ENCODE peak calls at places on chromosome 22, in four cellular contexts. One of them, this sample, is unnamed.

GRCh38 chr22:50218996-50219727 is 18.4 kb downstream of the SELENOO start:
- ATAC-seq in pancreas: peak; percentile 78
- ATAC-seq in left lobe of liver: peak; percentile 74
- ATAC-seq in activated naive CD8-positive, alpha-beta T cell treated with anti-CD3 and anti-CD28 coated beads, Interleukin-2, amount 10 ng/mL, durations not matched to agents 7 days and 5 days: no peak
- ATAC-seq in this sample: peak; percentile 84

GRCh38 chr22:23777776-23778575 is 5.3 kb downstream of the MMP11 start:
- ATAC-seq in pancreas: no peak
- ATAC-seq in left lobe of liver: no peak
- ATAC-seq in activated naive CD8-positive, alpha-beta T cell treated with anti-CD3 and anti-CD28 coated beads, Interleukin-2, amount 10 ng/mL, durations not matched to agents 7 days and 5 days: no peak
- ATAC-seq in this sample: peak; percentile 37

GRCh38 chr22:50562523-50563409 is at the start of gene SYCE3:
- ATAC-seq in pancreas: peak; percentile 98
- ATAC-seq in left lobe of liver: peak; percentile 93
- ATAC-seq in activated naive CD8-positive, alpha-beta T cell treated with anti-CD3 and anti-CD28 coated beads, Interleukin-2, amount 10 ng/mL, durations not matched to agents 7 days and 5 days: peak; percentile 92
- ATAC-seq in this sample: peak; percentile 96

GRCh38 chr22:47772864-47773263 is 1010.4 kb downstream of the TBC1D22A start:
- ATAC-seq in pancreas: no peak
- ATAC-seq in left lobe of liver: no peak
- ATAC-seq in activated naive CD8-positive, alpha-beta T cell treated with anti-CD3 and anti-CD28 coated beads, Interleukin-2, amount 10 ng/mL, durations not matched to agents 7 days and 5 days: no peak
- ATAC-seq in this sample: no peak

GRCh38 chr22:30347255-30347892 is 9.3 kb downstream of the SF3A1 start:
- ATAC-seq in pancreas: no peak
- ATAC-seq in left lobe of liver: no peak
- ATAC-seq in activated naive CD8-positive, alpha-beta T cell treated with anti-CD3 and anti-CD28 coated beads, Interleukin-2, amount 10 ng/mL, durations not matched to agents 7 days and 5 days: no peak
- ATAC-seq in this sample: no peak

GRCh38 chr22:19058713-19059451 is 63.3 kb downstream of the DGCR2 start:
- ATAC-seq in pancreas: peak; percentile 70
- ATAC-seq in left lobe of liver: peak; percentile 44
- ATAC-seq in activated naive CD8-positive, alpha-beta T cell treated with anti-CD3 and anti-CD28 coated beads, Interleukin-2, amount 10 ng/mL, durations not matched to agents 7 days and 5 days: no peak
- ATAC-seq in this sample: no peak

GRCh38 chr22:27799334-27800249 is 2.0 kb downstream of the MN1 start:
- ATAC-seq in pancreas: no peak
- ATAC-seq in left lobe of liver: peak; percentile 40
- ATAC-seq in activated naive CD8-positive, alpha-beta T cell treated with anti-CD3 and anti-CD28 coated beads, Interleukin-2, amount 10 ng/mL, durations not matched to agents 7 days and 5 days: no peak
- ATAC-seq in this sample: no peak

GRCh38 chr22:46935506-46936377 is 173.3 kb downstream of the TBC1D22A start:
- ATAC-seq in pancreas: peak; percentile 23
- ATAC-seq in left lobe of liver: peak; percentile 83
- ATAC-seq in activated naive CD8-positive, alpha-beta T cell treated with anti-CD3 and anti-CD28 coated beads, Interleukin-2, amount 10 ng/mL, durations not matched to agents 7 days and 5 days: no peak
- ATAC-seq in this sample: peak; percentile 34

GRCh38 chr22:49807780-49808708 is 19.6 kb downstream of the BRD1 start:
- ATAC-seq in pancreas: no peak
- ATAC-seq in left lobe of liver: no peak
- ATAC-seq in activated naive CD8-positive, alpha-beta T cell treated with anti-CD3 and anti-CD28 coated beads, Interleukin-2, amount 10 ng/mL, durations not matched to agents 7 days and 5 days: peak; percentile 86
- ATAC-seq in this sample: no peak

GRCh38 chr22:29994941-29995340 is 85.3 kb upstream of the HORMAD2 start:
- ATAC-seq in pancreas: peak; percentile 69
- ATAC-seq in left lobe of liver: peak; percentile 51
- ATAC-seq in activated naive CD8-positive, alpha-beta T cell treated with anti-CD3 and anti-CD28 coated beads, Interleukin-2, amount 10 ng/mL, durations not matched to agents 7 days and 5 days: no peak
- ATAC-seq in this sample: no peak

GRCh38 chr22:41968601-41969000 is 642 bp upstream of the SEPTIN3 start:
- ATAC-seq in pancreas: no peak
- ATAC-seq in left lobe of liver: no peak
- ATAC-seq in activated naive CD8-positive, alpha-beta T cell treated with anti-CD3 and anti-CD28 coated beads, Interleukin-2, amount 10 ng/mL, durations not matched to agents 7 days and 5 days: no peak
- ATAC-seq in this sample: no peak

GRCh38 chr22:48605856-48606255 is 1221.8 kb downstream of the BRD1 start:
- ATAC-seq in pancreas: no peak
- ATAC-seq in left lobe of liver: no peak
- ATAC-seq in activated naive CD8-positive, alpha-beta T cell treated with anti-CD3 and anti-CD28 coated beads, Interleukin-2, amount 10 ng/mL, durations not matched to agents 7 days and 5 days: no peak
- ATAC-seq in this sample: no peak

GRCh38 chr22:29244785-29245625 is 22.8 kb downstream of the RHBDD3 start:
- ATAC-seq in pancreas: no peak
- ATAC-seq in left lobe of liver: peak; percentile 14
- ATAC-seq in activated naive CD8-positive, alpha-beta T cell treated with anti-CD3 and anti-CD28 coated beads, Interleukin-2, amount 10 ng/mL, durations not matched to agents 7 days and 5 days: no peak
- ATAC-seq in this sample: peak; percentile 31

GRCh38 chr22:38419121-38419863 is 35.7 kb downstream of the KCNJ4 start:
- ATAC-seq in pancreas: no peak
- ATAC-seq in left lobe of liver: no peak
- ATAC-seq in activated naive CD8-positive, alpha-beta T cell treated with anti-CD3 and anti-CD28 coated beads, Interleukin-2, amount 10 ng/mL, durations not matched to agents 7 days and 5 days: no peak
- ATAC-seq in this sample: no peak

This sample was measured in gastroesophageal sphincter.